ENCODE peak calls at places on chromosome 5, in six cellular contexts. X is foreskin fibroblast, T is pancreas, L is neural crest cell, B is upper lobe of left lung, V is uterus. H is an unnamed sample.

GRCh38 chr5:85334-85995 is 6.5 kb upstream of the PLEKHG4B start:
- DNase-seq in X (no peak), V (no peak), L (no peak), B (no peak), T (no peak), H (peak)

GRCh38 chr5:32298056-32298420 is 14.7 kb downstream of the MTMR12 start:
- DNase-seq in L (no peak), X (no peak), B (no peak), T (no peak), V (no peak), H (no peak)

GRCh38 chr5:109612278-109612905 is 77.3 kb upstream of the MAN2A1 start:
- DNase-seq in X (no peak), T (no peak), B (no peak), V (no peak), L (peak), H (no peak)

GRCh38 chr5:111236995-111237394 is 12.8 kb downstream of the CAMK4 start:
- DNase-seq in B (no peak), L (no peak), T (no peak), V (no peak), X (no peak), H (no peak)

GRCh38 chr5:164002653-164003052 is 497.2 kb downstream of the MAT2B start:
- DNase-seq in B (no peak), T (no peak), L (no peak), X (no peak), V (no peak), H (no peak)

GRCh38 chr5:149610583-149611250 is 29.4 kb downstream of the ARHGEF37 start:
- DNase-seq in X (no peak), T (no peak), V (no peak), B (no peak), L (no peak), H (no peak)

GRCh38 chr5:10567181-10567591 is 3.3 kb downstream of the ANKRD33B start:
- DNase-seq in T (no peak), B (peak), L (no peak), V (no peak), X (no peak), H (peak)

GRCh38 chr5:32388429-32389111 is 56.0 kb downstream of the ZFR start:
- DNase-seq in V (no peak), B (no peak), L (no peak), X (peak), T (no peak), H (no peak)

GRCh38 chr5:40623480-40624420 is 56.0 kb upstream of the PTGER4 start:
- DNase-seq in X (no peak), T (no peak), L (no peak), B (no peak), V (no peak), H (no peak)

GRCh38 chr5:116583823-116584222 is 9.2 kb upstream of the SEMA6A start:
- DNase-seq in T (no peak), L (no peak), X (no peak), B (no peak), V (no peak), H (no peak)

GRCh38 chr5:147727200-147727599 is 55.3 kb downstream of the JAKMIP2 start:
- DNase-seq in V (no peak), B (no peak), X (no peak), T (no peak), L (no peak), H (no peak)

GRCh38 chr5:124655943-124656459 is 90.4 kb downstream of the ZNF608 start:
- DNase-seq in V (no peak), L (no peak), X (peak), T (peak), B (peak), H (no peak)

GRCh38 chr5:42948961-42949347 is 91.2 kb downstream of the ANXA2R start:
- DNase-seq in X (no peak), T (no peak), B (no peak), V (no peak), L (no peak), H (no peak)

GRCh38 chr5:126492939-126493338 is 69.7 kb downstream of the GRAMD2B start:
- DNase-seq in V (peak), X (peak), L (no peak), B (no peak), T (no peak), H (no peak)

GRCh38 chr5:432928-433791 is 9.8 kb upstream of the EXOC3 start:
- DNase-seq in V (no peak), L (no peak), T (no peak), B (no peak), X (no peak), H (peak)

GRCh38 chr5:150656191-150657132 is 4.6 kb upstream of the MYOZ3 start:
- DNase-seq in B (peak), L (peak), X (peak), V (peak), T (peak), H (peak)

GRCh38 chr5:6399978-6400910 is 21.9 kb upstream of the MED10 start:
- DNase-seq in L (no peak), V (no peak), X (peak), B (no peak), T (no peak), H (peak)

GRCh38 chr5:40227927-40228326 is 451.8 kb upstream of the PTGER4 start:
- DNase-seq in L (no peak), B (no peak), X (peak), V (no peak), T (no peak), H (no peak)

GRCh38 chr5:81542242-81542641 is 148.3 kb upstream of the ACOT12 start:
- DNase-seq in T (no peak), X (no peak), B (no peak), V (no peak), L (no peak), H (no peak)

GRCh38 chr5:61332369-61332745 is 299 bp downstream of the ZSWIM6 start:
- DNase-seq in V (peak), B (peak), L (peak), X (peak), T (no peak), H (no peak)

GRCh38 chr5:55668356-55668755 is 43.8 kb downstream of the SLC38A9 start:
- DNase-seq in V (no peak), B (no peak), T (no peak), X (peak), L (no peak), H (no peak)

GRCh38 chr5:9091896-9092662 is 453.8 kb downstream of the SEMA5A start:
- DNase-seq in V (no peak), L (no peak), X (no peak), B (no peak), T (no peak), H (no peak)

GRCh38 chr5:31161772-31162171 is 31.7 kb upstream of the CDH6 start:
- DNase-seq in L (peak), T (no peak), X (no peak), B (no peak), V (no peak), H (no peak)

GRCh38 chr5:38789134-38789533 is 56.7 kb upstream of the OSMR start:
- DNase-seq in B (no peak), T (no peak), X (no peak), V (no peak), L (no peak), H (no peak)

GRCh38 chr5:31757813-31758212 is 118.9 kb downstream of the PDZD2 start:
- DNase-seq in T (no peak), B (no peak), L (no peak), X (peak), V (no peak), H (no peak)

GRCh38 chr5:149151717-149152116 is 10.4 kb downstream of the ABLIM3 start:
- DNase-seq in B (no peak), V (no peak), L (no peak), X (peak), T (no peak), H (no peak)

GRCh38 chr5:73985145-73985544 is 359.1 kb downstream of the ARHGEF28 start:
- DNase-seq in B (peak), L (no peak), V (no peak), X (peak), T (no peak), H (no peak)

GRCh38 chr5:96144289-96144688 is 182.6 kb upstream of the ELL2 start:
- DNase-seq in V (no peak), B (no peak), X (no peak), T (no peak), L (no peak), H (no peak)

GRCh38 chr5:157602505-157602904 is 26.9 kb upstream of the ADAM19 start:
- DNase-seq in T (no peak), V (no peak), X (peak), B (no peak), L (no peak), H (no peak)

GRCh38 chr5:139745800-139746690 is 49.6 kb upstream of the PSD2 start:
- DNase-seq in V (peak), T (peak), X (peak), L (peak), B (peak), H (peak)

GRCh38 chr5:83147593-83147992 is 70.2 kb downstream of the XRCC4 start:
- DNase-seq in V (no peak), T (no peak), B (no peak), L (no peak), X (no peak), H (no peak)

GRCh38 chr5:170262061-170262764 is 29.4 kb downstream of the C5orf58 start:
- DNase-seq in X (no peak), L (no peak), V (no peak), T (no peak), B (no peak), H (no peak)

GRCh38 chr5:176547811-176548210 is 1.3 kb upstream of the CDHR2 start:
- DNase-seq in L (no peak), V (no peak), B (no peak), T (no peak), X (no peak), H (no peak)

GRCh38 chr5:3372289-3372688 is 223.3 kb upstream of the IRX1 start:
- DNase-seq in X (no peak), B (no peak), T (no peak), L (no peak), V (no peak), H (no peak)

GRCh38 chr5:1838013-1838412 is 36.8 kb downstream of the NDUFS6 start:
- DNase-seq in X (no peak), L (no peak), V (no peak), B (no peak), T (no peak), H (no peak)

GRCh38 chr5:543755-544674 is 19.8 kb upstream of the SLC9A3 start:
- DNase-seq in T (peak), V (no peak), B (peak), X (no peak), L (no peak), H (no peak)

GRCh38 chr5:111469905-111470304 is 42.4 kb downstream of the STARD4 start:
- DNase-seq in B (no peak), L (no peak), T (no peak), X (no peak), V (no peak), H (no peak)

DNA sequence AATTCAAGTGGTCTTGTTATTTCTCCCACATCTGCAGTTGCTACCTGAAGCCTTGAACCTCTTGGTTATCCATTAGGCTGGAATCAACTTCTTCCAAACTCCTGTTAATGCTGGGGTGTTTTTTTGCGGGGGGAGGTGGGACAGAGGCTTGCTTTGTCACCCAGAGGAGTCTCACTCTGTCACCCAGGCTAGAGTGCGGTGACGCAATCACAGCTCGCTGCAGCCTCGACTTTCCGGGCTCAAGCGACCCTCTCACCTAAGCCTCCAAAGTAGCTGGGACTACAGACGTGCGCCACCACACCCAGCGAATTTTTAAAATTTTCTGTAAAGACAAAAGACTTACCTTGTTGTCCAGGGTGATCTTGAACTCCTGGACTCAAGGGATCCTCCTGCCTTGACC is 4.4 kb downstream of the SCGB3A1 start:
- DNase-seq in L (no peak), B (no peak), T (no peak), V (no peak), X (no peak), H (no peak)
- TF ChIP-seq CTCF in L (no peak), B (no peak), T (no peak), V (no peak), X (no peak), H (no peak)

DNA sequence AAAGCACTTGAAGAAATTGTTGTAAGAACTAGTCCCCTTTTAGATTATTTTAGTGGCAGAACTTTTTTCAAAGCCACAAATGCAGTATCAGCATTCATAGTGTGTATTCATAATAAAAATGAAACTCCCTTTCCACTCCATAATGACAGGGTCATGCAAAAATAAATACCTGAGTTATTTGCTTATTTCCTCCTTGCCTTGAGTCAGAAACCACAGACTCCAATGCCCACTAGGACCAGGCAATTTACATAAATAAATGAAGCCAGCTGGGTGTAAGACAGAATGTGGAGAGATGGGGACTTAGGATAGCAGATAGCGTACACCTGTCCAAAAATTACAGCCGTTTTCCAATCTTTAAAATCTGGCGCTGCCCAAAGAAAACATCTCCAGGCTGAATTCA is 417.8 kb downstream of the TMEM161B start:
- DNase-seq in V (no peak), X (no peak), T (no peak), B (no peak), L (no peak), H (no peak)
- TF ChIP-seq CTCF in V (no peak), X (no peak), T (no peak), B (no peak), L (no peak), H (no peak)

GRCh38 chr5:89929173-89929572 is 480.4 kb downstream of the CETN3 start:
- DNase-seq in L (no peak), X (no peak), T (no peak), V (no peak), B (no peak), H (no peak)
- TF ChIP-seq CTCF in L (no peak), X (no peak), T (no peak), V (no peak), B (no peak), H (peak)

GRCh38 chr5:181173027-181173419 is 25.6 kb downstream of the OR2V2 start:
- DNase-seq in V (no peak), T (no peak), X (no peak), L (no peak), B (no peak), H (no peak)
- TF ChIP-seq CTCF in V (no peak), T (no peak), X (no peak), L (peak), B (peak), H (peak)

GRCh38 chr5:56853710-56854109 is 38.4 kb downstream of the MAP3K1 start:
- DNase-seq in B (no peak), V (no peak), T (no peak), L (no peak), X (no peak), H (no peak)

GRCh38 chr5:56852228-56853000 is 37.1 kb downstream of the MAP3K1 start:
- DNase-seq in V (no peak), L (no peak), B (no peak), T (no peak), X (no peak), H (no peak)

GRCh38 chr5:56854920-56855319 is 39.6 kb downstream of the MAP3K1 start:
- DNase-seq in L (no peak), B (no peak), T (no peak), X (no peak), V (no peak), H (no peak)

GRCh38 chr5:56858777-56859442 is 43.6 kb downstream of the MAP3K1 start:
- DNase-seq in X (no peak), B (no peak), T (no peak), V (no peak), L (no peak), H (no peak)

GRCh38 chr5:56856779-56857178 is 41.4 kb downstream of the MAP3K1 start:
- DNase-seq in V (no peak), B (no peak), L (no peak), T (no peak), X (no peak), H (no peak)
- TF ChIP-seq CTCF in V (no peak), B (no peak), L (no peak), T (no peak), X (no peak), H (no peak)

GRCh38 chr5:5342784-5343183 is 79.7 kb upstream of the ICE1 start:
- DNase-seq in B (no peak), V (no peak), X (peak), T (no peak), L (no peak), H (no peak)

GRCh38 chr5:5343581-5343980 is 78.9 kb upstream of the ICE1 start:
- DNase-seq in B (no peak), V (no peak), X (no peak), L (no peak), T (no peak), H (no peak)

GRCh38 chr5:5341531-5342292 is 80.8 kb upstream of the ICE1 start:
- DNase-seq in B (no peak), T (no peak), V (no peak), L (no peak), X (peak), H (no peak)

GRCh38 chr5:5339257-5339656 is 83.2 kb upstream of the ICE1 start:
- DNase-seq in X (no peak), T (no peak), V (no peak), L (no peak), B (no peak), H (no peak)

DNA sequence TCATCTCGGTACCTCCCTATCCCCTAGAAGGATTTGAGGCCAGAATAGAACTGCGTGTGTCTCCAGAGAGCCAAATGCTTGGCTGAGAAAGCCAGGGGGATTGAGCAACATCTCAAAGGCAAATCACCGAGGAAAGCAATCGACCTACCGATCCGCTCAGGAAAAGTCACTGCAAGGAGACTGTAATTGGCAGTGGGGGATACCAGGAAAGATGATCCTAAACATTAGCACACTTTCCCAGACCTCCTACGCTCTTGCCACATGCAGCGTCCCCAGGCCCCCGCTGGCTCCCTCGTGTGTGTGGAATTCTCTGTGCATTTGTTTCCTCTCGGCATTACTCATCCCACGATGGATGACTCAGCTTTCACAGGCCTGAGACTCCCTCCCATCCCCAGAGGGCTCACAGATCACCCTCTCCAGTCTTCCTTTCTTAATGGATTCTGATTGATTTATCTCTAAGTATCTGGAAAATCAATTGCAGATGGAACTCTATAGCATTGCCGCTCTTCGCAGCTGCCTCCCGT is 82.2 kb upstream of the ICE1 start:
- DNase-seq in T (peak), V (peak), X (peak), L (peak), B (no peak), H (no peak)
- TF ChIP-seq CTCF in T (no peak), V (peak), X (peak), L (peak), B (no peak), H (peak)

DNA sequence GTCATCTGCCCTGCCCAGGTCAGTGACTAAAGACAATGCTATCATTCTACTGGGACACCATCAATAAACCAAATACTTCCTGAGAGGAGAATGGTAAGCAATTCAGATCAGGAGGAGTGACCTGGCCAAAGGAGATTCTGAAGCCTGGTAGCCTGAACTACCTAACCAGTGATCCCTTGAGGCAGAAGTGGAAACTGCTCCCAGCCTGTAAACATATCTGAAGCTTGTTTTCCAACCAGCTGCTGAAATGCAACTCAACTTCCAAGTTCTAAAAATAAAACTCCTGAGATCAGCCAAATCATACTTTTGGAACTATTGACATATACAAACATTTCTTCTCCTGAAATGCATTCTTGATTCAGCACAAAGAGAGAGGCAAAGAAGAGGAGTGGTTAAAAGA is 204.1 kb downstream of the EBF1 start:
- DNase-seq in B (no peak), V (no peak), X (peak), L (no peak), T (no peak), H (no peak)
- TF ChIP-seq CTCF in B (no peak), V (no peak), X (peak), L (no peak), T (no peak), H (no peak)

GRCh38 chr5:118060833-118061232 is 927.5 kb downstream of the DTWD2 start:
- DNase-seq in V (no peak), X (no peak), T (no peak), L (no peak), B (no peak), H (no peak)
- TF ChIP-seq CTCF in V (no peak), X (peak), T (no peak), L (peak), B (no peak), H (peak)

DNA sequence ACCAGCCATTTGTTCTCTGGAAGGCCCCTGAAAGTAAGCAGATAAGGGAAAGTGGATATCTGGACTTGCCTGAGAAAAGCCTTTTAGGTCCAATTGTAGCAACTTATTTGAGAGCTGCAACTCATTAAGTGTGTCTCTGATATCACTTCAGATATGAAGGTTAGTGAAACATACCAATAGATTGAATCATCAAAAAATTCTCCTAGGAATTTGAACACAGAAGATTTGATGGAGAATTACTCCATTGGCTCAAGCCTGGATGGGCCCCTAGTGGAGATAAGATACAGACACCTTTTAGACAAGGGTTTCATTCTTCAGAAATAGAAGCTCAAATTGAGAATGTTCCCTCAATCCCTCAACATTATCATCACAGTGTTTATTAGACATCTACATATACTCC is 356.7 kb downstream of the NDUFS4 start:
- DNase-seq in B (no peak), X (peak), V (no peak), L (no peak), T (no peak), H (no peak)
- TF ChIP-seq CTCF in B (no peak), X (peak), V (no peak), L (peak), T (no peak), H (peak)

GRCh38 chr5:57094753-57095683 is 78.8 kb upstream of the GPBP1 start:
- DNase-seq in V (no peak), B (no peak), L (no peak), T (peak), X (no peak), H (no peak)
- TF ChIP-seq CTCF in V (no peak), B (no peak), L (no peak), T (no peak), X (no peak), H (peak)

H was measured in type B pancreatic cell.